ENCODE peak calls at places on chromosomes 2 and 18, in eight cellular contexts. D, E, M, V, Q, L, O and R are unnamed samples.

GRCh38 chr18:58195278-58195721 is 151.3 kb downstream of the NEDD4L start:
- DNase-seq in D (no peak), E (no peak), M (no peak), V (no peak), Q (peak), L (peak), O (no peak), R (no peak)

GRCh38 chr2:224650815-224651439 is 65.2 kb downstream of the CCDC195 start:
- DNase-seq in D (peak), E (peak), M (no peak), V (peak), Q (no peak), L (peak), O (peak), R (peak)

GRCh38 chr2:204050681-204051080 is 114.1 kb downstream of the ICOS start:
- DNase-seq in D (no peak), E (no peak), M (no peak), V (no peak), Q (no peak), L (no peak), O (no peak), R (no peak)

GRCh38 chr2:116718451-116718850 is 1096.0 kb upstream of the DDX18 start:
- DNase-seq in D (no peak), E (no peak), M (no peak), V (no peak), Q (no peak), L (no peak), O (peak), R (no peak)

GRCh38 chr2:223043164-223043941 is 8.6 kb upstream of the KCNE4 start:
- DNase-seq in D (no peak), E (no peak), M (no peak), V (no peak), Q (no peak), L (no peak), O (peak), R (peak)

GRCh38 chr18:55448390-55448789 is 139.6 kb downstream of the TCF4 start:
- DNase-seq in D (no peak), E (no peak), M (no peak), V (no peak), Q (no peak), L (no peak), O (no peak), R (no peak)

GRCh38 chr2:197560146-197560665 is 44.3 kb downstream of the MOB4 start:
- DNase-seq in D (no peak), E (no peak), M (no peak), V (no peak), Q (no peak), L (no peak), O (no peak), R (no peak)

GRCh38 chr2:216492951-216493685 is 5.5 kb upstream of the RPL37A start:
- DNase-seq in D (no peak), E (peak), M (no peak), V (no peak), Q (peak), L (no peak), O (peak), R (no peak)

GRCh38 chr2:72573232-72573631 is 252.6 kb downstream of the EXOC6B start:
- DNase-seq in D (no peak), E (no peak), M (no peak), V (no peak), Q (no peak), L (no peak), O (peak), R (no peak)

GRCh38 chr2:167114018-167114417 is 225.7 kb downstream of the XIRP2 start:
- DNase-seq in D (no peak), E (no peak), M (no peak), V (no peak), Q (no peak), L (no peak), O (peak), R (no peak)

GRCh38 chr2:160940271-160940670 is 220.0 kb upstream of the TANK start:
- DNase-seq in D (no peak), E (peak), M (no peak), V (no peak), Q (no peak), L (no peak), O (no peak), R (no peak)

GRCh38 chr2:1455466-1455865 is 42.2 kb downstream of the TPO start:
- DNase-seq in D (no peak), E (peak), M (no peak), V (no peak), Q (no peak), L (no peak), O (no peak), R (no peak)

GRCh38 chr2:128786800-128787478 is 468.3 kb upstream of the HS6ST1 start:
- DNase-seq in D (peak), E (peak), M (no peak), V (no peak), Q (no peak), L (no peak), O (no peak), R (no peak)

GRCh38 chr2:46690825-46691224 is 211.5 kb downstream of the TMEM247 start:
- DNase-seq in D (no peak), E (no peak), M (no peak), V (no peak), Q (no peak), L (no peak), O (peak), R (no peak)

GRCh38 chr18:21167641-21168372 is 56.2 kb upstream of the ROCK1 start:
- DNase-seq in D (peak), E (no peak), M (no peak), V (no peak), Q (no peak), L (no peak), O (no peak), R (no peak)

GRCh38 chr2:172429351-172429968 is 2.1 kb downstream of the ITGA6 start:
- DNase-seq in D (no peak), E (peak), M (no peak), V (no peak), Q (no peak), L (no peak), O (peak), R (no peak)

GRCh38 chr2:24892928-24893327 is 27.1 kb downstream of the ADCY3 start:
- DNase-seq in D (no peak), E (no peak), M (no peak), V (no peak), Q (no peak), L (no peak), O (no peak), R (no peak)

GRCh38 chr2:71299507-71299906 is 32.1 kb upstream of the ZNF638 start:
- DNase-seq in D (peak), E (peak), M (no peak), V (peak), Q (no peak), L (peak), O (peak), R (peak)

GRCh38 chr2:70616168-70616694 is 62.6 kb upstream of the TGFA start:
- DNase-seq in D (no peak), E (no peak), M (no peak), V (no peak), Q (no peak), L (no peak), O (no peak), R (no peak)

GRCh38 chr2:9030882-9031645 is 27.6 kb upstream of the MBOAT2 start:
- DNase-seq in D (no peak), E (peak), M (no peak), V (no peak), Q (no peak), L (no peak), O (peak), R (no peak)

GRCh38 chr2:97870396-97870843 is 125.3 kb downstream of the TMEM131 start:
- DNase-seq in D (no peak), E (peak), M (no peak), V (peak), Q (no peak), L (peak), O (peak), R (peak)

GRCh38 chr2:205197468-205198129 is 484.7 kb upstream of the NRP2 start:
- DNase-seq in D (no peak), E (peak), M (no peak), V (no peak), Q (no peak), L (peak), O (no peak), R (no peak)

GRCh38 chr2:241862093-241862492 is 3.4 kb upstream of the PDCD1 start:
- DNase-seq in D (no peak), E (no peak), M (no peak), V (no peak), Q (no peak), L (no peak), O (no peak), R (no peak)

GRCh38 chr2:238321467-238321866 is 1.1 kb downstream of the TRAF3IP1 start:
- DNase-seq in D (no peak), E (no peak), M (no peak), V (no peak), Q (no peak), L (no peak), O (no peak), R (no peak)

GRCh38 chr2:10145519-10146357 is 23.2 kb downstream of the RRM2 start:
- DNase-seq in D (no peak), E (no peak), M (no peak), V (no peak), Q (no peak), L (no peak), O (no peak), R (no peak)
- H3K4me3 ChIP-seq in D (no peak), E (no peak), M (no peak), V (no peak), Q (no peak), L (no peak), O (no peak), R (no peak)

GRCh38 chr2:221381928-221382488 is 190.1 kb downstream of the EPHA4 start:
- DNase-seq in D (no peak), E (no peak), M (no peak), V (no peak), Q (no peak), L (no peak), O (no peak), R (no peak)

GRCh38 chr2:221377061-221377460 is 195.0 kb downstream of the EPHA4 start:
- DNase-seq in D (no peak), E (peak), M (no peak), V (no peak), Q (no peak), L (no peak), O (no peak), R (no peak)

GRCh38 chr2:221377597-221377996 is 194.5 kb downstream of the EPHA4 start:
- DNase-seq in D (no peak), E (no peak), M (no peak), V (no peak), Q (no peak), L (no peak), O (no peak), R (no peak)

GRCh38 chr2:221380049-221380448 is 192.1 kb downstream of the EPHA4 start:
- DNase-seq in D (no peak), E (no peak), M (no peak), V (no peak), Q (no peak), L (no peak), O (no peak), R (no peak)

GRCh38 chr2:221380686-221381085 is 191.4 kb downstream of the EPHA4 start:
- DNase-seq in D (no peak), E (no peak), M (no peak), V (no peak), Q (no peak), L (peak), O (no peak), R (no peak)
- H3K4me3 ChIP-seq in D (no peak), E (no peak), M (no peak), V (no peak), Q (no peak), L (no peak), O (no peak), R (no peak)

DNA sequence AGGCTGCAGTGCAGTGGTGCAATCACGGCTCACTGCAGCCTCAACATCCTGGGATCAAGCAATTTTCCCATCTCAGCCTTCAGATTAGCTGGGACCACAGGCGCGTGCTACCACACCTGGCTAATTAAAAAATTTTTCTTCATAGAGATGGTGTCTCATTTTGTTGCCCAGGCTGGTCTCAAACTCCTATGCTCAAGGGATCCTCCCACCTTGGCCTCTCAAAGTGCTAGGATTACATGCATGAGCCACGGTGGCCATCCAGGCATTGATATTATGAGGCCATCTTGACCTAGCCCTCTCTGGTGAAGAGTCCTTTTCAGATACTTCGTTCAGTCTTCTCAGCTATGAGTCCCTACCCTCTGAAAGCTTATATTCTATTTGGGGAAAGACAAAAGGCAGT is 1.1 kb upstream of the CASP8 start:
- DNase-seq in D (no peak), E (no peak), M (no peak), V (no peak), Q (no peak), L (no peak), O (no peak), R (no peak)
- H3K4me3 ChIP-seq in D (no peak), E (peak), M (peak), V (peak), Q (peak), L (peak), O (peak), R (peak)

GRCh38 chr2:6958616-6959235 is 41.5 kb downstream of the RNF144A start:
- DNase-seq in D (no peak), E (no peak), M (no peak), V (no peak), Q (peak), L (no peak), O (no peak), R (no peak)
- H3K4me3 ChIP-seq in D (no peak), E (no peak), M (no peak), V (no peak), Q (no peak), L (no peak), O (no peak), R (no peak)

GRCh38 chr2:217977840-217978535 is 24.8 kb downstream of the TNS1 start:
- DNase-seq in D (no peak), E (no peak), M (no peak), V (no peak), Q (no peak), L (no peak), O (no peak), R (no peak)

GRCh38 chr2:217979151-217979811 is 23.5 kb downstream of the TNS1 start:
- DNase-seq in D (no peak), E (peak), M (no peak), V (no peak), Q (peak), L (no peak), O (peak), R (no peak)

GRCh38 chr2:217980591-217980990 is 22.2 kb downstream of the TNS1 start:
- DNase-seq in D (no peak), E (no peak), M (no peak), V (no peak), Q (no peak), L (no peak), O (no peak), R (no peak)

GRCh38 chr2:217980036-217980435 is 22.8 kb downstream of the TNS1 start:
- DNase-seq in D (no peak), E (peak), M (no peak), V (no peak), Q (peak), L (no peak), O (no peak), R (no peak)

DNA sequence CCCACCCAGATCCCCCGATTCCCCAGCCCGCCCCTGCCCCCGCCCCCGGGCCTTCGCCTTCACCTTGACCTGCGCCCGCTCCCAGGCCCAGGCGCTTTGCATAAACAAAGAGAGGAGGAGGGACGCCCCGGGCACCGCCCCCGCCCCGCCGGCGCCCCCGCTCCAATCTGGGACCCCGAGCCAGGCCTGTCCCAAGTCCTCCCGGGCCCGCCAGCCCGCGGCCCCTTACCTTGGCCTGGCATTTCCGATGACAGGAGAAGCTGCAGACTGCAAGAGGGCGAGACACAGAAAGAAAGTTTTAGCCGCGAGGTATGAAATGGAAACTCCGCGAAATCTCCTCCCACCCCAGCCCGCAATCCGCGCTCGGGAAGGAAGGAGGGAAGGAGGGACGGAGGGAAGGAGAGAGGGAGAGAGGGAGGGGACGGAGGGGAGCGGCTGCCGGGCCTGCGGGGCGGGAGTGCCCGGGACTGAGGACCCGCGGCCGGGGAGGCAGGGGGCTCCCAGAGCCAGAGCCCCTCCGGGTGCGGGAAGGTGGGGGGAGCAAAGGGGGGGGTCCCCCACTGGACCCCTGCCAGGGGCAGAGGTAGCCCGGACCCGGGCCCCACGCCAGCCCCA is 24.2 kb downstream of the TNS1 start:
- DNase-seq in D (no peak), E (no peak), M (no peak), V (no peak), Q (peak), L (no peak), O (peak), R (no peak)
- H3K4me3 ChIP-seq in D (peak), E (peak), M (no peak), V (no peak), Q (peak), L (no peak), O (no peak), R (no peak)

GRCh38 chr18:51135361-51135760 is 62.1 kb downstream of the MEX3C start:
- DNase-seq in D (no peak), E (peak), M (no peak), V (no peak), Q (no peak), L (no peak), O (peak), R (no peak)
- H3K4me3 ChIP-seq in D (no peak), E (no peak), M (no peak), V (no peak), Q (no peak), L (no peak), O (no peak), R (no peak)

GRCh38 chr2:64276417-64277095 is 132.3 kb upstream of the PELI1 start:
- DNase-seq in D (no peak), E (peak), M (no peak), V (no peak), Q (no peak), L (no peak), O (no peak), R (no peak)

GRCh38 chr2:64273524-64274398 is 129.5 kb upstream of the PELI1 start:
- DNase-seq in D (no peak), E (peak), M (no peak), V (no peak), Q (peak), L (peak), O (peak), R (no peak)

GRCh38 chr2:64274399-64275173 is 130.4 kb upstream of the PELI1 start:
- DNase-seq in D (no peak), E (peak), M (no peak), V (no peak), Q (no peak), L (no peak), O (no peak), R (no peak)

GRCh38 chr2:64277101-64277849 is 133.1 kb upstream of the PELI1 start:
- DNase-seq in D (no peak), E (no peak), M (no peak), V (no peak), Q (no peak), L (peak), O (peak), R (no peak)

DNA sequence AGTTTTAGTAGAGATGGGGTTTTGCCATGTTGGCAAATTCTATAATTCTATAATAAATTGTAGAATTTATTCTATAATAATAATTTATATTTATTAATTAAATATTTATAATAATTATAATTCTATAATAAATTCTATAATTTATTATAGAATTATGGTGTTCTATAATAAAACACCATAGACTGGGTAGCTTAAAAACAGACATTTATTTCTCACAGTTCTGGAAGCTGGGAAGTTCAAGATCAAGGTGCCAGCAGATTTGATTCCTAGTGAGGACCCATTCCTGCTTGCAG is 130.9 kb upstream of the PELI1 start:
- DNase-seq in D (no peak), E (no peak), M (no peak), V (no peak), Q (no peak), L (no peak), O (no peak), R (no peak)
- H3K4me3 ChIP-seq in D (no peak), E (no peak), M (no peak), V (no peak), Q (no peak), L (no peak), O (no peak), R (no peak)

GRCh38 chr2:189578272-189578671 is 2.3 kb downstream of the SLC40A1 start:
- DNase-seq in D (no peak), E (no peak), M (no peak), V (no peak), Q (no peak), L (no peak), O (no peak), R (no peak)
- H3K4me3 ChIP-seq in D (no peak), E (no peak), M (no peak), V (no peak), Q (peak), L (no peak), O (no peak), R (no peak)

GRCh38 chr2:45008296-45009129 is 739 bp downstream of the SIX2 start:
- DNase-seq in D (no peak), E (peak), M (no peak), V (no peak), Q (no peak), L (peak), O (peak), R (no peak)

GRCh38 chr2:45007961-45008295 is 1.3 kb downstream of the SIX2 start:
- DNase-seq in D (no peak), E (no peak), M (no peak), V (no peak), Q (no peak), L (no peak), O (no peak), R (no peak)

GRCh38 chr2:45006041-45006941 is 3.0 kb downstream of the SIX2 start:
- DNase-seq in D (no peak), E (no peak), M (no peak), V (no peak), Q (no peak), L (no peak), O (no peak), R (no peak)

GRCh38 chr2:45006942-45007287 is 2.3 kb downstream of the SIX2 start:
- DNase-seq in D (no peak), E (no peak), M (no peak), V (no peak), Q (no peak), L (no peak), O (no peak), R (no peak)

GRCh38 chr2:45007356-45007755 is 1.9 kb downstream of the SIX2 start:
- DNase-seq in D (no peak), E (no peak), M (no peak), V (no peak), Q (no peak), L (no peak), O (no peak), R (no peak)
- H3K4me3 ChIP-seq in D (no peak), E (peak), M (no peak), V (no peak), Q (no peak), L (no peak), O (peak), R (no peak)

GRCh38 chr2:44171018-44171417 is 2.3 kb downstream of the PPM1B start:
- DNase-seq in D (no peak), E (peak), M (no peak), V (no peak), Q (no peak), L (no peak), O (peak), R (no peak)

GRCh38 chr2:44168684-44169154 is at the start of gene PPM1B:
- DNase-seq in D (no peak), E (no peak), M (peak), V (no peak), Q (no peak), L (no peak), O (no peak), R (no peak)

GRCh38 chr2:44172576-44172975 is 3.9 kb downstream of the PPM1B start:
- DNase-seq in D (no peak), E (no peak), M (no peak), V (no peak), Q (no peak), L (no peak), O (no peak), R (no peak)

GRCh38 chr2:44169155-44169898 is 652 bp downstream of the PPM1B start:
- DNase-seq in D (peak), E (peak), M (no peak), V (peak), Q (peak), L (peak), O (peak), R (peak)

DNA sequence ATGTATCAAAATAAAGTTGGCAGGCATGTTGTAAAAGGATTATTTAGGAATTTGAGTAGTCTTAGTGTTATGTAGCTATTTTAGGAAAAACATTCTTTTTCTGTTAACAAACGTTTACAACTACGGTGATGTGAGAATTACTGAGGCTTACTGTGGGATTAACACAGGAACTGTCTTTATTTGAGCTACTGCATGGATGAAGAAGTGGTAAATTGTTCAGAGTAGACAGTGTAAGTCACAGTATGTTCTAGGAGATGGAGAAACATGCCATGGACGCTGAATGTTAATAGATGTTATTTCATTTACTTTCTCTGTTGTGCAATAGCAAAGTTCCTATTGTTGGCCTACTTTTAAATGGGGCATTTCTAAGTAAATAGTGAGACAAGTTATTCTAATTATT is 1.7 kb downstream of the PPM1B start:
- DNase-seq in D (no peak), E (peak), M (no peak), V (no peak), Q (no peak), L (no peak), O (peak), R (no peak)
- H3K4me3 ChIP-seq in D (no peak), E (peak), M (peak), V (peak), Q (peak), L (peak), O (peak), R (peak)